ENCODE peak calls at places on chromosomes 12 and 14, in five cellular contexts. A is H1, Y is GM12878, N is K562, Z is HepG2. H is an unnamed sample.
A peak's percentile ranks its signal among the peaks of the same experiment; 100 is the strongest.

GRCh38 chr12:121167951-121168350 is 35.3 kb downstream of the P2RX7 start:
- DNase-seq in A (no peak), Y (no peak), N (no peak), Z (no peak), H (no peak)

GRCh38 chr12:86712425-86712843 is 456.2 kb upstream of the MGAT4C start:
- DNase-seq in A (no peak), Y (no peak), N (no peak), Z (peak; percentile 41), H (peak; percentile 95)

GRCh38 chr12:54596526-54596946 is 8.1 kb upstream of the PPP1R1A start:
- DNase-seq in A (peak; percentile 50), Y (no peak), N (peak; percentile 59), Z (peak; percentile 40), H (peak; percentile 57)

GRCh38 chr12:25253371-25254068 is 2.8 kb upstream of the KRAS start:
- DNase-seq in A (no peak), Y (no peak), N (no peak), Z (no peak), H (no peak)

GRCh38 chr14:44490966-44491365 is 16.1 kb downstream of the FSCB start:
- DNase-seq in A (no peak), Y (no peak), N (no peak), Z (no peak), H (no peak)

GRCh38 chr14:64725879-64726584 is 21.8 kb downstream of the PLEKHG3 start:
- DNase-seq in A (no peak), Y (no peak), N (no peak), Z (no peak), H (no peak)

GRCh38 chr14:99009875-99010274 is 262.1 kb downstream of the BCL11B start:
- DNase-seq in A (no peak), Y (no peak), N (no peak), Z (no peak), H (no peak)

GRCh38 chr14:35331605-35332516 is 39.7 kb downstream of the PSMA6 start:
- DNase-seq in A (no peak), Y (no peak), N (no peak), Z (peak; percentile 75), H (peak; percentile 49)

GRCh38 chr14:92552066-92552465 is 38.5 kb downstream of the RIN3 start:
- DNase-seq in A (no peak), Y (no peak), N (no peak), Z (no peak), H (no peak)

GRCh38 chr14:38866461-38866860 is 236.6 kb downstream of the SEC23A start:
- DNase-seq in A (no peak), Y (no peak), N (no peak), Z (no peak), H (no peak)

GRCh38 chr12:100329800-100330199 is 27.1 kb upstream of the SLC17A8 start:
- DNase-seq in A (no peak), Y (peak; percentile 77), N (no peak), Z (no peak), H (no peak)

GRCh38 chr12:124654666-124655316 is 87.4 kb upstream of the NCOR2 start:
- DNase-seq in A (no peak), Y (no peak), N (no peak), Z (no peak), H (no peak)

GRCh38 chr12:3698218-3698974 is 54.5 kb downstream of the CRACR2A start:
- DNase-seq in A (no peak), Y (no peak), N (no peak), Z (no peak), H (no peak)

GRCh38 chr14:29222671-29223268 is 456.2 kb downstream of the FOXG1 start:
- DNase-seq in A (no peak), Y (no peak), N (no peak), Z (peak; percentile 63), H (no peak)

GRCh38 chr14:106850913-106851825 is 1324.8 kb downstream of the TMEM121 start:
- DNase-seq in A (no peak), Y (no peak), N (no peak), Z (no peak), H (no peak)

GRCh38 chr14:92160619-92161018 is 38.9 kb downstream of the CPSF2 start:
- DNase-seq in A (no peak), Y (no peak), N (no peak), Z (no peak), H (no peak)

GRCh38 chr12:27331299-27331926 is 1.2 kb upstream of the BMAL2 start:
- DNase-seq in A (no peak), Y (peak; percentile 76), N (peak; percentile 35), Z (peak; percentile 35), H (peak; percentile 66)

GRCh38 chr14:45526715-45527549 is 273.9 kb upstream of the MIS18BP1 start:
- DNase-seq in A (peak; percentile 50), Y (peak; percentile 1), N (peak; percentile 4), Z (peak; percentile 63), H (peak; percentile 51)

GRCh38 chr12:92403210-92404175 is 257.8 kb upstream of the BTG1 start:
- DNase-seq in A (no peak), Y (peak; percentile 98), N (peak; percentile 79), Z (no peak), H (no peak)

GRCh38 chr14:34682787-34683321 is 31.5 kb downstream of the CFL2 start:
- DNase-seq in A (no peak), Y (no peak), N (no peak), Z (no peak), H (no peak)

GRCh38 chr12:80262372-80263170 is 163.2 kb downstream of the OTOGL start:
- DNase-seq in A (no peak), Y (no peak), N (no peak), Z (no peak), H (no peak)

GRCh38 chr14:65792208-65792905 is 379.8 kb downstream of the FUT8 start:
- DNase-seq in A (no peak), Y (no peak), N (no peak), Z (no peak), H (peak; percentile 6)

GRCh38 chr14:49598479-49599301 is at the start of gene LRR1:
- DNase-seq in A (no peak), Y (peak; percentile 60), N (peak; percentile 66), Z (peak; percentile 76), H (peak; percentile 69)

GRCh38 chr12:586318-587071 is 76.8 kb downstream of the NINJ2 start:
- DNase-seq in A (no peak), Y (no peak), N (no peak), Z (no peak), H (no peak)

GRCh38 chr12:3304436-3305135 is 186.4 kb upstream of the PRMT8 start:
- DNase-seq in A (no peak), Y (no peak), N (no peak), Z (peak; percentile 80), H (peak; percentile 60)

GRCh38 chr12:71010143-71010479 is 89.6 kb upstream of the PTPRR start:
- DNase-seq in A (no peak), Y (no peak), N (no peak), Z (no peak), H (no peak)

GRCh38 chr12:72774023-72774422 is 501.9 kb downstream of the TRHDE start:
- DNase-seq in A (no peak), Y (no peak), N (no peak), Z (no peak), H (no peak)

GRCh38 chr14:96040836-96041371 is 1.7 kb downstream of the C14orf132 start:
- DNase-seq in A (no peak), Y (no peak), N (no peak), Z (no peak), H (no peak)
- TF ChIP-seq SRF in A (no peak), Y (no peak), N (no peak), Z (no peak), H (no peak)

GRCh38 chr12:58368001-58368400 is 426.6 kb downstream of the ATP23 start:
- DNase-seq in A (no peak), Y (no peak), N (no peak), Z (no peak), H (no peak)

GRCh38 chr12:58364389-58365086 is 423.2 kb downstream of the ATP23 start:
- DNase-seq in A (no peak), Y (no peak), N (no peak), Z (no peak), H (peak; percentile 12)

GRCh38 chr12:58365087-58365390 is 423.7 kb downstream of the ATP23 start:
- DNase-seq in A (no peak), Y (no peak), N (no peak), Z (no peak), H (no peak)

GRCh38 chr12:58367041-58367440 is 425.7 kb downstream of the ATP23 start:
- DNase-seq in A (no peak), Y (no peak), N (no peak), Z (no peak), H (no peak)

DNA sequence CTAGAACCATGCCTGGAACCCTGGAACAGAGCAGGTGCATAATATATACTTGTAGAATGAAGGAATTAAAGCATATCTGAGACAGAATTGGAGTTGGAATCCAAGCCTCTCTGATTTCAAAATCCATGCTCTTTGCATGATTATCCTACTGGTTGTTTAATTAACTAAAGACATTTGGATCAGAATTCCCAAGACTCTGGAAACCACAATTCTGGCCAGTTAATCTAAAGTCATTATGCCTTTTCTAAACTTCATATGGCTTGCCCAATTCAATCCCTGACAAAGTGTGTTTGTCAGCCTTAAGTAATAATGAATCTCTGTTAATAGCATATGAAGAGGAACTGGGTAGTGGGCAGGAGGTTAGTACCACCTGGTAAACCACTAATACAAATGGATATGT is 422.6 kb downstream of the ATP23 start:
- DNase-seq in A (no peak), Y (no peak), N (no peak), Z (no peak), H (no peak)
- H3K4me2 ChIP-seq in A (no peak overlapping the region), Y (no peak overlapping the region), N (no peak overlapping the region), Z (no peak overlapping the region), H (no peak overlapping the region)

DNA sequence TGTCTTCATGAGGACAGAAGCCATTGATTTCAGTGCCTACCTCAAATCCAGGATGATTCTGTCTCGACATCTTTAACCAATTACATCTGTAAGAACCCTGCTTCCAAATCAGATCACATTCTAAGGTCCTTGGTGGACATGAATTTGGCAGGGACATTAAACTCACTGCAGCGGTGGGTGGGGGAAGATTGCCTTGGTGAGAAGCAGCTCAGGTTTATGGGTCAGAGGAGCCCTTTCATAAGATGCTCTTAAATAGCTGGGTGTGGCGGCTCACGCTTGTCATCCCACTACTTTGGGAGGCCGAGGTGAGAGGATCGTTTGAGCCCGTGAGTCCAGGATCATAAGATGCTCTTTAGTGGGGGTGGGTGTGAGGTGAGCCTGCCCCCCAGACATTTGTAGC is 42.9 kb downstream of the ELK3 start:
- DNase-seq in A (no peak), Y (no peak), N (no peak), Z (no peak), H (no peak)
- TF ChIP-seq SRF in A (no peak), Y (no peak), N (no peak), Z (no peak), H (no peak)

GRCh38 chr14:76863724-76864407 is 37.7 kb downstream of the LRRC74A start:
- DNase-seq in A (no peak), Y (peak; percentile 13), N (no peak), Z (peak; percentile 19), H (no peak)
- H3K4me2 ChIP-seq in A (no peak overlapping the region), Y (peak overlapping the region; percentile 38), N (no peak overlapping the region), Z (peak overlapping the region; percentile 44), H (no peak overlapping the region)

DNA sequence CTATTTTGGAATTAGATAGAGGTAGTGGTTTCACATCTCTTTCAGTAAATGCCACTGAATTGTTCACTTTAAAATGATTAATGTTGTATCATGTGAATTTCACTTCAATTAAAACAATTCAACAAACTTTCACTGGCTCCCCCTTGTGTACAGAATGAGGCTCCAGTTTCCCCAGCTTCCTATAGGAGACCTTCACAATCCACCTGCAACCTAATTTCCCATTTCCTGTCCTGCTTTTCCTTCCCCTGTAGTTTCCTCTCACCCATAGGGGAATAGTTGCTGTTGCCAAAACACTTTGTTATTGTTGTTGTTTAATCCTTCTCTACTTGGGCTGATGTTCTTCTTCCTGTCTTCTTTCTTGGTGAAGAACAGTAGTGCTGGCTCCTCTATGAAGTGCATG is 59.8 kb downstream of the NPAS3 start:
- DNase-seq in A (no peak), Y (no peak), N (no peak), Z (no peak), H (no peak)
- TF ChIP-seq SRF in A (no peak), Y (no peak), N (no peak), Z (no peak), H (no peak)

H was measured in HCT116.